ENCODE peak calls at places on chromosomes 5 and 9, in seven cellular contexts. One of them, this sample, is unnamed.

GRCh38 chr5:107636555-107636954 is 34.2 kb downstream of the EFNA5 start:
- DNase-seq in hippocampal formation: no peak
- DNase-seq in EH: no peak
- DNase-seq in neural crest cell: no peak
- DNase-seq in OCI-M1: peak
- DNase-seq in brain microvascular endothelial cell: no peak
- DNase-seq in AG09309: no peak
- DNase-seq in this sample: no peak

GRCh38 chr9:124452841-124453585 is 2.8 kb downstream of the ADGRD2 start:
- DNase-seq in OCI-M1: no peak
- DNase-seq in AG09309: no peak
- DNase-seq in brain microvascular endothelial cell: no peak
- DNase-seq in hippocampal formation: no peak
- DNase-seq in neural crest cell: no peak
- DNase-seq in EH: no peak
- DNase-seq in this sample: peak

GRCh38 chr5:6582507-6583048 is 50.3 kb downstream of the NSUN2 start:
- DNase-seq in hippocampal formation: no peak
- DNase-seq in OCI-M1: no peak
- DNase-seq in EH: no peak
- DNase-seq in AG09309: no peak
- DNase-seq in neural crest cell: no peak
- DNase-seq in brain microvascular endothelial cell: no peak
- DNase-seq in this sample: no peak

GRCh38 chr9:121322037-121322736 is 47.9 kb downstream of the STOM start:
- DNase-seq in AG09309: peak
- DNase-seq in hippocampal formation: no peak
- DNase-seq in brain microvascular endothelial cell: peak
- DNase-seq in OCI-M1: peak
- DNase-seq in EH: peak
- DNase-seq in neural crest cell: no peak
- DNase-seq in this sample: no peak

GRCh38 chr9:81530407-81530810 is 158.9 kb downstream of the TLE1 start:
- DNase-seq in hippocampal formation: no peak
- DNase-seq in neural crest cell: no peak
- DNase-seq in brain microvascular endothelial cell: no peak
- DNase-seq in AG09309: no peak
- DNase-seq in EH: no peak
- DNase-seq in OCI-M1: no peak
- DNase-seq in this sample: no peak

GRCh38 chr5:170747851-170748250 is 35.7 kb upstream of the GABRP start:
- DNase-seq in neural crest cell: peak
- DNase-seq in brain microvascular endothelial cell: peak
- DNase-seq in hippocampal formation: no peak
- DNase-seq in EH: no peak
- DNase-seq in AG09309: no peak
- DNase-seq in OCI-M1: no peak
- DNase-seq in this sample: no peak

GRCh38 chr5:76944638-76945037 is 8.2 kb upstream of the CRHBP start:
- DNase-seq in AG09309: no peak
- DNase-seq in OCI-M1: no peak
- DNase-seq in hippocampal formation: no peak
- DNase-seq in neural crest cell: no peak
- DNase-seq in brain microvascular endothelial cell: no peak
- DNase-seq in EH: peak
- DNase-seq in this sample: no peak

GRCh38 chr5:10323588-10324488 is 16.1 kb upstream of the CMBL start:
- DNase-seq in neural crest cell: no peak
- DNase-seq in OCI-M1: peak
- DNase-seq in EH: no peak
- DNase-seq in brain microvascular endothelial cell: no peak
- DNase-seq in AG09309: no peak
- DNase-seq in hippocampal formation: no peak
- DNase-seq in this sample: no peak

GRCh38 chr5:142779163-142779562 is 9.0 kb downstream of the ARHGAP26 start:
- DNase-seq in OCI-M1: no peak
- DNase-seq in EH: peak
- DNase-seq in brain microvascular endothelial cell: peak
- DNase-seq in neural crest cell: no peak
- DNase-seq in AG09309: no peak
- DNase-seq in hippocampal formation: no peak
- DNase-seq in this sample: no peak

GRCh38 chr5:133316346-133317343 is 264.8 kb downstream of the HSPA4 start:
- DNase-seq in neural crest cell: peak
- DNase-seq in AG09309: no peak
- DNase-seq in hippocampal formation: no peak
- DNase-seq in OCI-M1: no peak
- DNase-seq in EH: peak
- DNase-seq in brain microvascular endothelial cell: no peak
- DNase-seq in this sample: no peak

GRCh38 chr5:154421868-154422267 is 23.9 kb upstream of the SAP30L start:
- DNase-seq in AG09309: no peak
- DNase-seq in brain microvascular endothelial cell: peak
- DNase-seq in OCI-M1: peak
- DNase-seq in EH: peak
- DNase-seq in hippocampal formation: no peak
- DNase-seq in neural crest cell: no peak
- DNase-seq in this sample: no peak

GRCh38 chr9:126117158-126117425 is 209.5 kb upstream of the MVB12B start:
- DNase-seq in OCI-M1: no peak
- DNase-seq in brain microvascular endothelial cell: no peak
- DNase-seq in EH: no peak
- DNase-seq in neural crest cell: no peak
- DNase-seq in AG09309: no peak
- DNase-seq in hippocampal formation: no peak
- DNase-seq in this sample: peak

GRCh38 chr5:180209137-180209581 is at the start of gene RASGEF1C:
- DNase-seq in EH: peak
- DNase-seq in hippocampal formation: peak
- DNase-seq in brain microvascular endothelial cell: no peak
- DNase-seq in AG09309: no peak
- DNase-seq in OCI-M1: peak
- DNase-seq in neural crest cell: peak
- DNase-seq in this sample: peak